ENCODE peak calls at places on chromosomes 13 and 19, in six cellular contexts. K is psoas muscle, L is A549, T is fibroblast of mammary gland, R is fibroblast of the aortic adventitia, O is fibroblast of lung. I is an unnamed sample.

GRCh38 chr19:51458899-51459592 is 792 bp upstream of the SIGLEC8 start:
- DNase-seq in K (no peak), L (no peak), T (no peak), R (no peak), O (no peak), I (no peak)

GRCh38 chr19:11480927-11481776 is at the start of gene ELAVL3:
- DNase-seq in K (no peak), L (no peak), T (no peak), R (no peak), O (no peak), I (peak; percentile 37)

GRCh38 chr13:96940961-96941360 is 53.3 kb downstream of the OXGR1 start:
- DNase-seq in K (no peak), L (no peak), T (peak; percentile 5), R (no peak), O (no peak), I (no peak)

GRCh38 chr19:18855647-18856384 is 24.1 kb downstream of the UPF1 start:
- DNase-seq in K (no peak), L (no peak), T (no peak), R (no peak), O (no peak), I (no peak)

GRCh38 chr13:106140476-106140875 is 395.0 kb downstream of the EFNB2 start:
- DNase-seq in K (no peak), L (no peak), T (peak; percentile 57), R (no peak), O (no peak), I (no peak)

GRCh38 chr13:52356327-52356726 is 49.6 kb downstream of the THSD1 start:
- DNase-seq in K (no peak), L (no peak), T (peak; percentile 63), R (peak; percentile 55), O (peak; percentile 86), I (no peak)

GRCh38 chr13:48564046-48564445 is 31.2 kb upstream of the RCBTB2 start:
- DNase-seq in K (no peak), L (no peak), T (peak; percentile 31), R (peak; percentile 11), O (no peak), I (no peak)

GRCh38 chr19:21082011-21082975 is at the start of gene ZNF714:
- DNase-seq in K (peak; percentile 87), L (peak; percentile 94), T (peak; percentile 90), R (peak; percentile 80), O (peak; percentile 83), I (peak; percentile 86)

GRCh38 chr19:16473875-16474397 is 2.2 kb upstream of the EPS15L1 start:
- DNase-seq in K (no peak), L (no peak), T (no peak), R (no peak), O (no peak), I (no peak)

GRCh38 chr13:35600137-35600536 is 123.6 kb upstream of the MAB21L1 start:
- DNase-seq in K (no peak), L (no peak), T (no peak), R (peak; percentile 5), O (peak; percentile 52), I (no peak)

GRCh38 chr13:98321356-98321755 is 144.3 kb upstream of the RNF113B start:
- DNase-seq in K (no peak), L (no peak), T (no peak), R (no peak), O (no peak), I (no peak)

GRCh38 chr13:27857271-27857670 is 62.5 kb upstream of the PDX1 start:
- DNase-seq in K (no peak), L (no peak), T (no peak), R (no peak), O (no peak), I (no peak)

GRCh38 chr19:14114854-14115253 is 2.7 kb downstream of the PRKACA start:
- DNase-seq in K (peak; percentile 71), L (peak; percentile 60), T (peak; percentile 25), R (no peak), O (no peak), I (peak; percentile 51)

GRCh38 chr13:98960331-98961203 is 17.3 kb downstream of the DOCK9 start:
- DNase-seq in K (no peak), L (no peak), T (no peak), R (no peak), O (no peak), I (no peak)

GRCh38 chr19:3459322-3459881 is 20.9 kb downstream of the SMIM24 start:
- DNase-seq in K (peak; percentile 88), L (peak; percentile 93), T (peak; percentile 93), R (peak; percentile 94), O (peak; percentile 97), I (no peak)

GRCh38 chr13:21717817-21718216 is 46.9 kb downstream of the FGF9 start:
- DNase-seq in K (no peak), L (no peak), T (no peak), R (no peak), O (no peak), I (no peak)

GRCh38 chr19:13938361-13939027 is at the start of gene PODNL1:
- DNase-seq in K (no peak), L (no peak), T (peak; percentile 56), R (peak; percentile 78), O (peak; percentile 87), I (no peak)

GRCh38 chr19:5182811-5183210 is 157.8 kb downstream of the PTPRS start:
- DNase-seq in K (no peak), L (no peak), T (no peak), R (peak; percentile 57), O (no peak), I (no peak)
- H3K4me3 ChIP-seq in K (no peak overlapping the region), L (no peak overlapping the region), T (no peak overlapping the region), R (no peak overlapping the region), O (no peak overlapping the region), I (no peak overlapping the region)

GRCh38 chr13:29436721-29437250 is 158.7 kb downstream of the SLC7A1 start:
- DNase-seq in K (no peak), L (no peak), T (peak; percentile 50), R (no peak), O (peak; percentile 54), I (no peak)

GRCh38 chr13:29435125-29435911 is 160.2 kb downstream of the SLC7A1 start:
- DNase-seq in K (no peak), L (no peak), T (peak; percentile 99), R (peak; percentile 94), O (peak; percentile 96), I (no peak)

GRCh38 chr13:29436291-29436690 is 159.2 kb downstream of the SLC7A1 start:
- DNase-seq in K (no peak), L (no peak), T (peak; percentile 96), R (peak; percentile 79), O (peak; percentile 91), I (no peak)

GRCh38 chr13:29438772-29439171 is 156.7 kb downstream of the SLC7A1 start:
- DNase-seq in K (no peak), L (no peak), T (peak; percentile 45), R (peak; percentile 62), O (peak; percentile 27), I (no peak)

DNA sequence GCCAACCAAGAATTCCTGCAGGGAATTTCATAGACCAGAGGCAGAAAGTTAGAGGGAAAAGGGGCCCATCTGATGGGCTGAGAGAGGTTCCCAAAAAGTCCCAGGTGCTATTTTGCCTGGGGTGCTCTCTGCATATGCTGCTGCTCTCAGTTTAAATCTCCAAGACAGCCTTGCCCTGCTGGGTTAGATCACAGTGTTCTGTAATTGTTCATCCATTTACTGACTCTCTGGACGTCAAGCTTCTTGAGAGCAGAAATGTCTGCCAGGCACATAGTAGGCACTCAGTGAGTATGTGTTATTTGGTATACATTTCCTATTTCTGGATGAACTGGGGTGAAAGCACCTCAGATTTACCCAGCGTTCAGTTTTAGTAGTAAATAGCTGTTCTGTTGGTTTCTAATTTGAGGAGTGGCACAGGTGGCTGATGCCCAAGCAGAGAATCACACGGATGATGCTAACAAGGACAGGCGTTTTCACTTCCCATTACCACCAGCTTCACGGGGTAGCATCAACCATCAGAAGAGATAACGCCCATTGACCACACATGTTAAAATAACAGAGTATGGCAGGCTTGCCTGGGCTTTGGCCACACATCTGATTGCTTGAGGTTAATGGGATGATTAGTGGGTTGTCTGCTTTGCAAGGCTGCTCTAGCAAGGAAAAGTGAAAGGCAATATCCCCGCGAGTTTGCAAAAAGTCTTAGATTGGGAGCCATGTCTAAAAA is 161.1 kb downstream of the SLC7A1 start:
- DNase-seq in K (no peak), L (no peak), T (no peak), R (no peak), O (no peak), I (no peak)
- H3K4me3 ChIP-seq in K (peak overlapping the region; percentile 17), L (no peak overlapping the region), T (no peak overlapping the region), R (no peak overlapping the region), O (no peak overlapping the region), I (no peak overlapping the region)

DNA sequence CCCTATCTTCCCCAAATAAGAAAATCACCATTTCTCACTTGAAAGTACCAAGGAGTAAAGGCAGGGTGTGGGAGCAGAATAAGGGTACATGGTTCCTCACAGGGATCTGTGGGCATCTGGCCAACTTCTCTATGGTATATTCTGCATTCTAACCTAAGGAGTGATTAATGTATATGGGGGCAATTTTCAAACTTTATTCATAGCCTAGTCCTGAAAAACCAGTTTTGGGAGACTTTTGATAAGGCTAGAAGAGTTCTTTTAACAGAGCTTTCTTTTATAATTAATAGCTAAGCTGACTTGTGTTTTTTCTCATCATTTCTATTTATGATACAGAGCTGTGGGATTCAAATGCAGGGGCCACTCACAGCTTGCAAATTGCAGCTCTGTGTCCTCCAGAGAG is 852 bp downstream of the SCEL start:
- DNase-seq in K (no peak), L (no peak), T (no peak), R (no peak), O (no peak), I (no peak)
- H3K4me3 ChIP-seq in K (no peak overlapping the region), L (no peak overlapping the region), T (no peak overlapping the region), R (no peak overlapping the region), O (no peak overlapping the region), I (no peak overlapping the region)

GRCh38 chr19:34838753-34839431 is 65.9 kb upstream of the ZNF599 start:
- DNase-seq in K (peak; percentile 18), L (peak; percentile 32), T (no peak), R (peak; percentile 1), O (no peak), I (peak; percentile 19)
- H3K4me3 ChIP-seq in K (peak overlapping the region; percentile 18), L (peak overlapping the region; percentile 15), T (no peak overlapping the region), R (no peak overlapping the region), O (no peak overlapping the region), I (no peak overlapping the region)

DNA sequence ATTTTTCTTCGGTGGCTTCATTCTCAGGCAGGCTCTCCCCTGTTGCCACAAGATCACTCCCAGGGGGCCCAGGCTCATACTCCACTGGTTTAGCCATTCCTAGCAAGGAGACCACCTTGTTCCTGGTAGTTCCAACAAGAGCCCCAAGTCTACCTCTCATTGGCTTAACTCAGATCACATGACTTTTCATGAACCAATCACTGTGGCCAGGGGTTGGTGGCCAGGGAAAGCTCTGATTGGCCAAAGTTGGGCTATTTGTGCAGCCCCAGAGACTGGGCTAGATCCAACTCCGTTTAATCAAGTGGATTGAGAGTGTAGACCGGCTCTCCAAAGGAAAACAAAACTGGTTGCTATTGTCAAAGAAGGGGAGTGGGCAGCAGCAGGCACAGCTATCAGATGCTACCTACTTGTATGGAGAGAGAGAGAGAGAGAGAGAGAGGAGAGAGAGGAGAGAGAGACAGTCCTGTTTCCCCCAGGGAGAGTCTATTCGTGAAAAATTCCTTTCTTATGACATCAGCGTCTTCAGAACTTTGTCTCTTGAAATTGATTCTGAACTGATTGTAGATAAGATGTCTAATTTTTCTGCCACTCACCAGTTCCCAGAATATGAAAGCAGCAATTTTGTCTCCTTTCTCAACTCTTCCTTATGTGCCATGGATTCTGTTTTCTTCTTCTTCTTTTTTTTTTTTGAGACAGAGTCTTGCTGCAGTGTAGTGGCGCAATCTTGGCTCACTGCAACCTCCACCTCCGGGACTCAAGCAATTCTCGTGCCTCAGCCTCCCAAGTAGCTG is 5.9 kb downstream of the CEACAM19 start:
- DNase-seq in K (no peak), L (peak; percentile 90), T (peak; percentile 55), R (peak; percentile 69), O (peak; percentile 77), I (no peak)
- H3K4me3 ChIP-seq in K (no peak overlapping the region), L (no peak overlapping the region), T (no peak overlapping the region), R (no peak overlapping the region), O (no peak overlapping the region), I (no peak overlapping the region)